ENCODE peak calls at places on chromosome 15, in eight cellular contexts. One of them, this sample, is unnamed.

GRCh38 chr15:33358303-33358702 is 47.5 kb downstream of the RYR3 start:
- ATAC-seq in sciatic nerve: no peak
- ATAC-seq in activated CD8-positive, alpha-beta memory T cell treated with anti-CD3 and anti-CD28 coated beads, Interleukin-2, amount 10 ng/mL, durations not matched to agents 7 days and 5 days: no peak
- ATAC-seq in effector memory CD8-positive, alpha-beta T cell: no peak
- ATAC-seq in K562: no peak
- ATAC-seq in activated naive CD8-positive, alpha-beta T cell treated with anti-CD3 and anti-CD28 coated beads, Interleukin-2, amount 50 U/mL, for 24 hours: no peak
- ATAC-seq in GM23338: no peak
- ATAC-seq in activated naive CD4-positive, alpha-beta T cell treated with anti-CD3 and anti-CD28 coated beads, Interleukin-2, amount 50 U/mL, for 72 hours: no peak
- ATAC-seq in this sample: no peak

GRCh38 chr15:97729270-97729669 is 231.2 kb upstream of the ARRDC4 start:
- ATAC-seq in sciatic nerve: no peak
- ATAC-seq in activated CD8-positive, alpha-beta memory T cell treated with anti-CD3 and anti-CD28 coated beads, Interleukin-2, amount 10 ng/mL, durations not matched to agents 7 days and 5 days: no peak
- ATAC-seq in effector memory CD8-positive, alpha-beta T cell: no peak
- ATAC-seq in K562: no peak
- ATAC-seq in activated naive CD8-positive, alpha-beta T cell treated with anti-CD3 and anti-CD28 coated beads, Interleukin-2, amount 50 U/mL, for 24 hours: no peak
- ATAC-seq in GM23338: no peak
- ATAC-seq in activated naive CD4-positive, alpha-beta T cell treated with anti-CD3 and anti-CD28 coated beads, Interleukin-2, amount 50 U/mL, for 72 hours: no peak
- ATAC-seq in this sample: no peak

GRCh38 chr15:87760915-87761314 is 495.6 kb downstream of the NTRK3 start:
- ATAC-seq in sciatic nerve: no peak
- ATAC-seq in activated CD8-positive, alpha-beta memory T cell treated with anti-CD3 and anti-CD28 coated beads, Interleukin-2, amount 10 ng/mL, durations not matched to agents 7 days and 5 days: no peak
- ATAC-seq in effector memory CD8-positive, alpha-beta T cell: no peak
- ATAC-seq in K562: no peak
- ATAC-seq in activated naive CD8-positive, alpha-beta T cell treated with anti-CD3 and anti-CD28 coated beads, Interleukin-2, amount 50 U/mL, for 24 hours: no peak
- ATAC-seq in GM23338: no peak
- ATAC-seq in activated naive CD4-positive, alpha-beta T cell treated with anti-CD3 and anti-CD28 coated beads, Interleukin-2, amount 50 U/mL, for 72 hours: no peak
- ATAC-seq in this sample: no peak

GRCh38 chr15:90035095-90035834 is 34.1 kb downstream of the ZNF710 start:
- ATAC-seq in sciatic nerve: peak; percentile 70
- ATAC-seq in activated CD8-positive, alpha-beta memory T cell treated with anti-CD3 and anti-CD28 coated beads, Interleukin-2, amount 10 ng/mL, durations not matched to agents 7 days and 5 days: no peak
- ATAC-seq in effector memory CD8-positive, alpha-beta T cell: peak; percentile 13
- ATAC-seq in K562: peak; percentile 17
- ATAC-seq in activated naive CD8-positive, alpha-beta T cell treated with anti-CD3 and anti-CD28 coated beads, Interleukin-2, amount 50 U/mL, for 24 hours: no peak
- ATAC-seq in GM23338: no peak
- ATAC-seq in activated naive CD4-positive, alpha-beta T cell treated with anti-CD3 and anti-CD28 coated beads, Interleukin-2, amount 50 U/mL, for 72 hours: no peak
- ATAC-seq in this sample: peak; percentile 57

GRCh38 chr15:84855032-84855645 is 29.3 kb upstream of the SLC28A1 start:
- ATAC-seq in sciatic nerve: no peak
- ATAC-seq in activated CD8-positive, alpha-beta memory T cell treated with anti-CD3 and anti-CD28 coated beads, Interleukin-2, amount 10 ng/mL, durations not matched to agents 7 days and 5 days: no peak
- ATAC-seq in effector memory CD8-positive, alpha-beta T cell: no peak
- ATAC-seq in K562: no peak
- ATAC-seq in activated naive CD8-positive, alpha-beta T cell treated with anti-CD3 and anti-CD28 coated beads, Interleukin-2, amount 50 U/mL, for 24 hours: no peak
- ATAC-seq in GM23338: no peak
- ATAC-seq in activated naive CD4-positive, alpha-beta T cell treated with anti-CD3 and anti-CD28 coated beads, Interleukin-2, amount 50 U/mL, for 72 hours: no peak
- ATAC-seq in this sample: no peak

GRCh38 chr15:67806539-67806935 is 18.8 kb upstream of the SKOR1 start:
- ATAC-seq in sciatic nerve: no peak
- ATAC-seq in activated CD8-positive, alpha-beta memory T cell treated with anti-CD3 and anti-CD28 coated beads, Interleukin-2, amount 10 ng/mL, durations not matched to agents 7 days and 5 days: no peak
- ATAC-seq in effector memory CD8-positive, alpha-beta T cell: no peak
- ATAC-seq in K562: no peak
- ATAC-seq in activated naive CD8-positive, alpha-beta T cell treated with anti-CD3 and anti-CD28 coated beads, Interleukin-2, amount 50 U/mL, for 24 hours: no peak
- ATAC-seq in GM23338: no peak
- ATAC-seq in activated naive CD4-positive, alpha-beta T cell treated with anti-CD3 and anti-CD28 coated beads, Interleukin-2, amount 50 U/mL, for 72 hours: no peak
- ATAC-seq in this sample: no peak

GRCh38 chr15:64753419-64754185 is 21.8 kb downstream of the RBPMS2 start:
- ATAC-seq in sciatic nerve: no peak
- ATAC-seq in activated CD8-positive, alpha-beta memory T cell treated with anti-CD3 and anti-CD28 coated beads, Interleukin-2, amount 10 ng/mL, durations not matched to agents 7 days and 5 days: no peak
- ATAC-seq in effector memory CD8-positive, alpha-beta T cell: no peak
- ATAC-seq in K562: no peak
- ATAC-seq in activated naive CD8-positive, alpha-beta T cell treated with anti-CD3 and anti-CD28 coated beads, Interleukin-2, amount 50 U/mL, for 24 hours: peak; percentile 52
- ATAC-seq in GM23338: no peak
- ATAC-seq in activated naive CD4-positive, alpha-beta T cell treated with anti-CD3 and anti-CD28 coated beads, Interleukin-2, amount 50 U/mL, for 72 hours: no peak
- ATAC-seq in this sample: no peak

GRCh38 chr15:35206060-35206675 is 121.1 kb upstream of the NANOGP8 start:
- ATAC-seq in sciatic nerve: no peak
- ATAC-seq in activated CD8-positive, alpha-beta memory T cell treated with anti-CD3 and anti-CD28 coated beads, Interleukin-2, amount 10 ng/mL, durations not matched to agents 7 days and 5 days: no peak
- ATAC-seq in effector memory CD8-positive, alpha-beta T cell: no peak
- ATAC-seq in K562: peak; percentile 78
- ATAC-seq in activated naive CD8-positive, alpha-beta T cell treated with anti-CD3 and anti-CD28 coated beads, Interleukin-2, amount 50 U/mL, for 24 hours: no peak
- ATAC-seq in GM23338: peak; percentile 47
- ATAC-seq in activated naive CD4-positive, alpha-beta T cell treated with anti-CD3 and anti-CD28 coated beads, Interleukin-2, amount 50 U/mL, for 72 hours: no peak
- ATAC-seq in this sample: no peak

GRCh38 chr15:92149029-92149428 is 244.7 kb upstream of the ST8SIA2 start:
- ATAC-seq in sciatic nerve: peak; percentile 92
- ATAC-seq in activated CD8-positive, alpha-beta memory T cell treated with anti-CD3 and anti-CD28 coated beads, Interleukin-2, amount 10 ng/mL, durations not matched to agents 7 days and 5 days: no peak
- ATAC-seq in effector memory CD8-positive, alpha-beta T cell: no peak
- ATAC-seq in K562: no peak
- ATAC-seq in activated naive CD8-positive, alpha-beta T cell treated with anti-CD3 and anti-CD28 coated beads, Interleukin-2, amount 50 U/mL, for 24 hours: no peak
- ATAC-seq in GM23338: no peak
- ATAC-seq in activated naive CD4-positive, alpha-beta T cell treated with anti-CD3 and anti-CD28 coated beads, Interleukin-2, amount 50 U/mL, for 72 hours: no peak
- ATAC-seq in this sample: no peak

GRCh38 chr15:90564109-90564508 is 34.4 kb downstream of the CRTC3 start:
- ATAC-seq in sciatic nerve: no peak
- ATAC-seq in activated CD8-positive, alpha-beta memory T cell treated with anti-CD3 and anti-CD28 coated beads, Interleukin-2, amount 10 ng/mL, durations not matched to agents 7 days and 5 days: peak; percentile 31
- ATAC-seq in effector memory CD8-positive, alpha-beta T cell: peak; percentile 28
- ATAC-seq in K562: no peak
- ATAC-seq in activated naive CD8-positive, alpha-beta T cell treated with anti-CD3 and anti-CD28 coated beads, Interleukin-2, amount 50 U/mL, for 24 hours: no peak
- ATAC-seq in GM23338: no peak
- ATAC-seq in activated naive CD4-positive, alpha-beta T cell treated with anti-CD3 and anti-CD28 coated beads, Interleukin-2, amount 50 U/mL, for 72 hours: no peak
- ATAC-seq in this sample: no peak

GRCh38 chr15:56931674-56932507 is 13.4 kb downstream of the TCF12 start:
- ATAC-seq in sciatic nerve: peak; percentile 42
- ATAC-seq in activated CD8-positive, alpha-beta memory T cell treated with anti-CD3 and anti-CD28 coated beads, Interleukin-2, amount 10 ng/mL, durations not matched to agents 7 days and 5 days: no peak
- ATAC-seq in effector memory CD8-positive, alpha-beta T cell: peak; percentile 21
- ATAC-seq in K562: no peak
- ATAC-seq in activated naive CD8-positive, alpha-beta T cell treated with anti-CD3 and anti-CD28 coated beads, Interleukin-2, amount 50 U/mL, for 24 hours: no peak
- ATAC-seq in GM23338: no peak
- ATAC-seq in activated naive CD4-positive, alpha-beta T cell treated with anti-CD3 and anti-CD28 coated beads, Interleukin-2, amount 50 U/mL, for 72 hours: no peak
- ATAC-seq in this sample: no peak

GRCh38 chr15:66294157-66294931 is 976 bp downstream of the DIS3L start:
- ATAC-seq in sciatic nerve: peak; percentile 65
- ATAC-seq in activated CD8-positive, alpha-beta memory T cell treated with anti-CD3 and anti-CD28 coated beads, Interleukin-2, amount 10 ng/mL, durations not matched to agents 7 days and 5 days: peak; percentile 10
- ATAC-seq in effector memory CD8-positive, alpha-beta T cell: peak; percentile 6
- ATAC-seq in K562: peak; percentile 65
- ATAC-seq in activated naive CD8-positive, alpha-beta T cell treated with anti-CD3 and anti-CD28 coated beads, Interleukin-2, amount 50 U/mL, for 24 hours: peak; percentile 6
- ATAC-seq in GM23338: peak; percentile 39
- ATAC-seq in activated naive CD4-positive, alpha-beta T cell treated with anti-CD3 and anti-CD28 coated beads, Interleukin-2, amount 50 U/mL, for 72 hours: no peak
- ATAC-seq in this sample: peak; percentile 32

GRCh38 chr15:66138096-66138783 is 115.3 kb downstream of the MEGF11 start:
- ATAC-seq in sciatic nerve: no peak
- ATAC-seq in activated CD8-positive, alpha-beta memory T cell treated with anti-CD3 and anti-CD28 coated beads, Interleukin-2, amount 10 ng/mL, durations not matched to agents 7 days and 5 days: no peak
- ATAC-seq in effector memory CD8-positive, alpha-beta T cell: no peak
- ATAC-seq in K562: no peak
- ATAC-seq in activated naive CD8-positive, alpha-beta T cell treated with anti-CD3 and anti-CD28 coated beads, Interleukin-2, amount 50 U/mL, for 24 hours: no peak
- ATAC-seq in GM23338: no peak
- ATAC-seq in activated naive CD4-positive, alpha-beta T cell treated with anti-CD3 and anti-CD28 coated beads, Interleukin-2, amount 50 U/mL, for 72 hours: no peak
- ATAC-seq in this sample: no peak

GRCh38 chr15:22880068-22880980 is 41.9 kb downstream of the NIPA2 start:
- ATAC-seq in sciatic nerve: no peak
- ATAC-seq in activated CD8-positive, alpha-beta memory T cell treated with anti-CD3 and anti-CD28 coated beads, Interleukin-2, amount 10 ng/mL, durations not matched to agents 7 days and 5 days: no peak
- ATAC-seq in effector memory CD8-positive, alpha-beta T cell: no peak
- ATAC-seq in K562: peak; percentile 26
- ATAC-seq in activated naive CD8-positive, alpha-beta T cell treated with anti-CD3 and anti-CD28 coated beads, Interleukin-2, amount 50 U/mL, for 24 hours: no peak
- ATAC-seq in GM23338: no peak
- ATAC-seq in activated naive CD4-positive, alpha-beta T cell treated with anti-CD3 and anti-CD28 coated beads, Interleukin-2, amount 50 U/mL, for 72 hours: no peak
- ATAC-seq in this sample: no peak

This sample was measured in esophagus mucosa.